ENCODE peak calls at places on chromosomes 7 and 10, in five cellular contexts. G is foreskin fibroblast, A is mammary epithelial cell, J is Peyer's patch, U is AG04450. T is an unnamed sample.

GRCh38 chr10:95327367-95327766 is 36.6 kb upstream of the PDLIM1 start:
- DNase-seq in U (no peak), G (no peak), A (peak; percentile 51), J (peak; percentile 65), T (peak; percentile 29)

GRCh38 chr7:25952277-25953057 is 199.5 kb upstream of the NFE2L3 start:
- DNase-seq in A (no peak), G (no peak), J (no peak), U (no peak), T (no peak)

GRCh38 chr10:132231656-132232552 is 45.2 kb downstream of the DPYSL4 start:
- DNase-seq in A (no peak), J (peak; percentile 58), U (no peak), G (no peak), T (no peak)

GRCh38 chr7:97024209-97025129 is at the start of gene DLX5:
- DNase-seq in U (no peak), A (peak; percentile 66), G (peak; percentile 7), J (no peak), T (no peak)

GRCh38 chr7:4837814-4838625 is 23.8 kb downstream of the PAPOLB start:
- DNase-seq in J (peak; percentile 32), G (no peak), U (no peak), A (no peak), T (no peak)

GRCh38 chr10:102422586-102423129 is 2.0 kb downstream of the FBXL15 start:
- DNase-seq in A (peak; percentile 66), G (peak; percentile 76), U (no peak), J (peak; percentile 91), T (no peak)

GRCh38 chr10:84352251-84352842 is 24.0 kb downstream of the CCSER2 start:
- DNase-seq in J (peak; percentile 83), G (no peak), A (peak; percentile 62), U (no peak), T (no peak)

GRCh38 chr7:19851504-19851903 is 78.1 kb upstream of the TMEM196 start:
- DNase-seq in J (no peak), U (no peak), A (no peak), G (no peak), T (no peak)

GRCh38 chr10:4947635-4948596 is 15.3 kb upstream of the AKR1C1 start:
- DNase-seq in G (peak; percentile 85), J (peak; percentile 55), A (peak; percentile 97), U (peak; percentile 87), T (peak; percentile 49)

GRCh38 chr7:8638076-8638475 is 204.7 kb downstream of the NXPH1 start:
- DNase-seq in J (no peak), U (no peak), G (no peak), A (no peak), T (no peak)

GRCh38 chr7:13907824-13908223 is 81.6 kb downstream of the ETV1 start:
- DNase-seq in J (no peak), G (no peak), U (no peak), A (no peak), T (no peak)

GRCh38 chr10:64234489-64234888 is 713.3 kb downstream of the REEP3 start:
- DNase-seq in A (no peak), J (no peak), G (no peak), U (no peak), T (no peak)

GRCh38 chr7:17746131-17746530 is 194.2 kb downstream of the SNX13 start:
- DNase-seq in G (no peak), J (no peak), U (no peak), A (no peak), T (no peak)

GRCh38 chr7:153297141-153297540 is 537.6 kb downstream of the ACTR3B start:
- DNase-seq in J (no peak), U (no peak), G (no peak), A (peak; percentile 1), T (no peak)

GRCh38 chr7:135262623-135263320 is 29.1 kb downstream of the STRA8 start:
- DNase-seq in U (no peak), J (no peak), G (no peak), A (peak; percentile 20), T (no peak)

GRCh38 chr10:12902135-12902572 is 99.4 kb downstream of the CCDC3 start:
- DNase-seq in G (peak; percentile 17), J (peak; percentile 71), U (peak; percentile 30), A (peak; percentile 41), T (peak; percentile 12)

GRCh38 chr10:3068201-3068967 is 1.0 kb downstream of the PFKP start:
- DNase-seq in A (peak; percentile 42), U (no peak), J (peak; percentile 76), G (peak; percentile 45), T (no peak)

GRCh38 chr10:95266674-95267095 is 24.1 kb downstream of the PDLIM1 start:
- DNase-seq in U (no peak), G (no peak), A (peak; percentile 97), J (no peak), T (peak; percentile 89)

GRCh38 chr10:119505131-119505551 is 37.4 kb downstream of the RGS10 start:
- DNase-seq in J (no peak), A (no peak), G (no peak), U (no peak), T (no peak)

GRCh38 chr7:29878081-29878688 is 71.9 kb downstream of the WIPF3 start:
- DNase-seq in U (peak; percentile 20), G (no peak), J (peak; percentile 65), A (peak; percentile 33), T (no peak)

GRCh38 chr10:102962259-102962658 is 44.2 kb downstream of the CNNM2 start:
- DNase-seq in G (no peak), A (peak; percentile 5), J (no peak), U (no peak), T (no peak)

GRCh38 chr10:61847640-61848039 is 53.9 kb upstream of the ARID5B start:
- DNase-seq in G (no peak), A (no peak), J (no peak), U (no peak), T (no peak)

GRCh38 chr10:92382631-92383030 is 91.7 kb downstream of the MARCHF5 start:
- DNase-seq in A (no peak), J (no peak), U (no peak), G (no peak), T (no peak)

GRCh38 chr10:70477661-70478162 is 855 bp upstream of the PALD1 start:
- DNase-seq in U (no peak), J (peak; percentile 74), G (no peak), A (peak; percentile 76), T (no peak)

GRCh38 chr10:71708301-71708703 is 11.3 kb downstream of the C10orf105 start:
- DNase-seq in G (no peak), J (peak; percentile 81), A (no peak), U (no peak), T (no peak)

GRCh38 chr7:142855756-142856564 is 1.1 kb downstream of the EPHB6 start:
- DNase-seq in A (no peak), J (peak; percentile 53), G (no peak), U (no peak), T (no peak)
- H3K4me3 ChIP-seq in A (no peak overlapping the region), J (peak overlapping the region; percentile 67), G (peak overlapping the region; percentile 79), U (peak overlapping the region; percentile 72), T (no peak overlapping the region)

GRCh38 chr10:99733366-99733765 is 1.3 kb downstream of the CUTC start:
- DNase-seq in U (no peak), G (no peak), A (no peak), J (no peak), T (no peak)

GRCh38 chr10:99731296-99732032 is 463 bp downstream of the COX15 start:
- DNase-seq in G (no peak), U (no peak), J (no peak), A (no peak), T (no peak)

GRCh38 chr10:99730026-99730425 is 1.9 kb downstream of the COX15 start:
- DNase-seq in J (no peak), U (no peak), A (peak; percentile 68), G (peak; percentile 19), T (peak; percentile 71)

DNA sequence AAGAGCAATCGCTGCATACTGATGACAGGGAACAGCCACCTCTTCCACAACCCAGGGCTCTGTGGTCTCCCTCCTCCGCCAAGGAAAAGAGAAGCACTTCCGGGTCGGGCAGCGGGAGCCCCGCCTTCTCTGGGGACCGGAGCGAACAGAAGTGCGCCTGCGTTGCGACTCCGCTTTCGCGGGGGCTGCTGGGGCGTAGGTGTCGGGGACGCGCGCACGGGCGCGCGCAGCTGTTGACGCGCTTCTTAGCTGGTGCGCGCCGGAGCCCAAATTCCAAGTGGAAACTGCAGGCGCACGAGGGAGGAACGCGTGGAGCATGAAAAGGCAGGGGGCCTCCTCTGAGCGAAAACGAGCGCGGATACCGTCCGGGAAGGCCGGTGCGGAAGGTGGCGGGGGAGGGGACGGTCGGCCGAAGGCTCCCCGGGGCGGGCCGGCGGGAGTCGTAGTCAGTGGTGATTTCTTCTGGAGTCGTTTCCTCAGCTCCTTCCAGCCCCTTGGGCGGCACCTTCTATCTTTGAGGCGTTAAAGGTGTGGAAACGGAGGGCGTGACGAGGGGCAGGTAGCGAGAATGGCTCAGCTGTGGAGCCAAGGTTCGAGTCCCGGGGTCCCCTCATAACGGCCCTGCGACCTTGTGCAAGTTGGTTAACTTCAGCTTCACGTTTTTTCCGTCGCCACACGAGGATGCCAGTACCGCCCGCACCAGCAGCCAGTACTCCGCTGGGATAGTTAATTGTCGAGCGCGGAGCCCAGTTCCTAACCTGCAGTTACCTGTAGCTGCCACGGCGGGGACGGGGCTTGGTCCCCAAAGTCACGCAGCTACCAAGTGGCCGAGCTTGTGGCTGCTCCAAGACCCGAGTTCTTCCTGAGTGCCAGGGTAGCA is at the start of the genes COX15 and CUTC:
- DNase-seq in J (peak; percentile 98), U (peak; percentile 93), A (peak; percentile 95), G (peak; percentile 97), T (peak; percentile 90)
- TF ChIP-seq CTCF in J (peak; percentile 47), U (peak; percentile 34), A (peak; percentile 63), G (peak; percentile 0), T (peak; percentile 43)

GRCh38 chr7:76272142-76272541 is 30.3 kb upstream of the HSPB1 start:
- DNase-seq in J (no peak), G (no peak), A (no peak), U (no peak), T (no peak)

GRCh38 chr7:76269895-76270294 is 32.6 kb upstream of the HSPB1 start:
- DNase-seq in U (no peak), A (no peak), G (no peak), J (no peak), T (no peak)

GRCh38 chr7:76278540-76278939 is 23.9 kb upstream of the HSPB1 start:
- DNase-seq in J (no peak), U (no peak), G (no peak), A (no peak), T (no peak)

GRCh38 chr7:76272872-76273271 is 29.6 kb upstream of the HSPB1 start:
- DNase-seq in G (no peak), J (no peak), A (no peak), U (no peak), T (no peak)

GRCh38 chr7:76273503-76273902 is 29.0 kb upstream of the HSPB1 start:
- DNase-seq in A (no peak), J (no peak), U (no peak), G (no peak), T (no peak)
- H3K4me3 ChIP-seq in A (no peak overlapping the region), J (no peak overlapping the region), U (no peak overlapping the region), G (no peak overlapping the region), T (no peak overlapping the region)

DNA sequence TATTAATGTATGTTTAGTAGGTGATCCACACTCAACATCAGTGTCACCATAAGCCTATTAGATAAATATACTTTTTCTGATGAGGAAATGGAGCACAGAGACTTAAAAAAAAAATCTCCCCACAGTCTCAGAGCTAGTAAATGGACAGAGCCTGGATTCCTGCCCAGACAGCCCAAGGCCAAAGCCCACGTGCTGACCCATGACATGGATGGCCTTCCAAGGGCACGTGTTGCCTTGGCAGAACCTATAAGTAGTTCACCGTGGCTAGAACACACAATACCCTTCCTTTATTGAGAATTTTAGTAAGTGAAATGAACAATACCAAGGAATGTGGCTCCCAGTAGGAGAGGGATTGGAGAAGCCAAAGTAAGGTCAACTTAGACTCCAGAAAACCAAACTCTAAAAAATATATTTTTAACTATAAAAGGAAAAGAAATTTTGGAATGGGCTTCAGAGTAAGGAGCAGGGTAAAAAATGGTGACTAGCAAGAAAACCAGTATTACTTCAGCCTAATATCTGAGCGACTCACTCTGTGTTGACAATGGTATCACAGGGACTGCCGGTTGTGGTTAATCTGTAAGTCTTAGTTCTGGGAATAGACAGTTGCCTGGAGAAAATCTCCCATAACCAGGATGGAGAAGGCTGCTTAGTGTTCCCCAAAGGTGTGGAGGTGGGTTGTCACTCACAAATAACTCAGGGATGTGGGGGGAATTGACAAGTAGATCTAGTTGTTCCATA is 223.0 kb downstream of the SORCS1 start:
- DNase-seq in G (no peak), J (no peak), U (no peak), A (no peak), T (no peak)
- TF ChIP-seq CTCF in G (no peak), J (no peak), U (no peak), A (no peak), T (no peak)